ENCODE peak calls at places on chromosomes 1 and 21, in four cellular contexts. K is lower lobe of right lung, C is AG09319, U is GM12865. R is an unnamed sample.
A peak's percentile ranks its signal among the peaks of the same experiment; 100 is the strongest.

GRCh38 chr1:235943581-235944114 is 76.9 kb upstream of the LYST start:
- DNase-seq in K (no peak), U (no peak), C (no peak), R (no peak)

GRCh38 chr1:202135221-202135721 is 9.3 kb downstream of the ARL8A start:
- DNase-seq in U (peak; percentile 68), K (peak; percentile 60), C (peak; percentile 23), R (no peak)

GRCh38 chr1:88780485-88780884 is 96.4 kb downstream of the PKN2 start:
- DNase-seq in K (no peak), C (no peak), U (no peak), R (no peak)

GRCh38 chr1:210496063-210496462 is 167.4 kb downstream of the HHAT start:
- DNase-seq in K (no peak), C (no peak), U (no peak), R (no peak)

GRCh38 chr1:107920999-107921398 is 44.0 kb downstream of the VAV3 start:
- DNase-seq in C (no peak), U (no peak), K (no peak), R (no peak)

GRCh38 chr1:8908388-8909151 is 30.1 kb upstream of the ENO1 start:
- DNase-seq in U (no peak), C (no peak), K (no peak), R (peak; percentile 28)

GRCh38 chr1:99728494-99729235 is 37.8 kb downstream of the FRRS1 start:
- DNase-seq in K (no peak), U (no peak), C (no peak), R (no peak)

GRCh38 chr1:179175011-179175934 is 54.2 kb downstream of the ABL2 start:
- DNase-seq in K (no peak), C (peak; percentile 36), U (no peak), R (no peak)

GRCh38 chr1:44724408-44725308 is 6.3 kb downstream of the RNU5D-1 start:
- DNase-seq in C (no peak), K (no peak), U (no peak), R (no peak)

GRCh38 chr1:50060279-50060678 is 36.5 kb upstream of the AGBL4 start:
- DNase-seq in K (no peak), U (no peak), C (no peak), R (no peak)

GRCh38 chr1:153548722-153549695 is at the start of gene S100A3:
- DNase-seq in K (peak; percentile 45), C (no peak), U (no peak), R (peak; percentile 84)

GRCh38 chr1:5756434-5757176 is 235.6 kb downstream of the NPHP4 start:
- DNase-seq in U (no peak), K (no peak), C (no peak), R (no peak)

GRCh38 chr1:229199261-229199850 is 71.6 kb upstream of the RAB4A start:
- DNase-seq in C (no peak), U (no peak), K (no peak), R (no peak)

GRCh38 chr1:81414417-81415087 is 386.2 kb upstream of the ADGRL2 start:
- DNase-seq in C (no peak), U (peak; percentile 75), K (peak; percentile 73), R (no peak)

GRCh38 chr1:175423605-175424004 is 231.0 kb upstream of the KIAA0040 start:
- DNase-seq in U (no peak), K (no peak), C (no peak), R (no peak)

GRCh38 chr1:210709694-210710093 is 381.0 kb downstream of the HHAT start:
- DNase-seq in K (no peak), U (no peak), C (no peak), R (no peak)

GRCh38 chr1:212430955-212431394 is 1.7 kb upstream of the NENF start:
- DNase-seq in U (no peak), K (no peak), C (no peak), R (no peak)

GRCh38 chr1:11691928-11692711 is 610 bp downstream of the DRAXIN start:
- DNase-seq in C (no peak), K (no peak), U (no peak), R (no peak)

GRCh38 chr1:156795787-156796186 is 20.9 kb downstream of the SH2D2A start:
- DNase-seq in C (no peak), U (no peak), K (no peak), R (no peak)

GRCh38 chr1:50705699-50706098 is 254.4 kb downstream of the FAF1 start:
- DNase-seq in U (no peak), C (no peak), K (no peak), R (no peak)

GRCh38 chr1:240337795-240338194 is 246.1 kb downstream of the FMN2 start:
- DNase-seq in U (no peak), C (peak; percentile 97), K (no peak), R (no peak)

GRCh38 chr1:19643113-19643512 is 998 bp upstream of the NBL1 start:
- DNase-seq in U (no peak), K (no peak), C (no peak), R (no peak)

GRCh38 chr21:42568834-42569731 is 55.4 kb downstream of the SLC37A1 start:
- DNase-seq in U (no peak), C (no peak), K (peak; percentile 56), R (no peak)

GRCh38 chr1:1918901-1919303 is at the start of gene TMEM52:
- DNase-seq in C (no peak), K (no peak), U (no peak), R (peak; percentile 82)
- TF ChIP-seq CTCF in C (no peak), K (no peak), U (no peak), R (peak; percentile 11)

GRCh38 chr1:92736395-92736794 is 48.5 kb downstream of the EVI5 start:
- DNase-seq in K (no peak), U (peak; percentile 44), C (no peak), R (no peak)
- TF ChIP-seq CTCF in K (no peak), U (peak; percentile 11), C (peak; percentile 13), R (peak; percentile 65)

GRCh38 chr1:167109125-167109524 is 15.2 kb downstream of the STYXL2 start:
- DNase-seq in K (no peak), U (peak; percentile 42), C (no peak), R (no peak)

GRCh38 chr1:167105841-167106461 is 12.1 kb downstream of the STYXL2 start:
- DNase-seq in K (no peak), C (no peak), U (no peak), R (no peak)

GRCh38 chr1:167105150-167105840 is 11.4 kb downstream of the STYXL2 start:
- DNase-seq in U (peak; percentile 22), K (no peak), C (no peak), R (no peak)

GRCh38 chr1:167110586-167110985 is 16.7 kb downstream of the STYXL2 start:
- DNase-seq in U (peak; percentile 81), C (no peak), K (no peak), R (no peak)

DNA sequence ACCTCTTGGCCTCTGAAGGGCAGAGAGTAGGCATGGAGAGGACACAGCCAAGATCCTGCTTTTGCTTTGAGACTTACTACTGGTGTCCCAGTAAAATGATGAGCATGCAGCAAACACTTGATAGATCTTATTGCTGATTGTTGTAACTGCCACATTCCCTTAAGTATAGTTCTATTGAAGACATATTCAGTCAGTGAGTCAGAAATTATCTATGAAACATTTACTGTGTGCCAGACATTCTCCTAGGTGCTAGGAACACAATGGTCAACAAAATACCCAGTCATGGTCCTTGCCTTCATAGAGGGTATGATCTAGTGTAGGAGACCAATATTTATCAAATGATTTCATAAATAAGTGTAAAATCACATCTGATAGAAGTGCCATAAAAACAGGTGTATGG is 13.6 kb downstream of the STYXL2 start:
- DNase-seq in C (no peak), K (no peak), U (no peak), R (no peak)
- TF ChIP-seq CTCF in C (no peak), K (no peak), U (no peak), R (no peak)

GRCh38 chr1:160997323-160998038 is 23.5 kb downstream of the F11R start:
- DNase-seq in U (peak; percentile 73), C (peak; percentile 19), K (peak; percentile 75), R (no peak)

GRCh38 chr1:160999376-160999775 is 21.6 kb downstream of the F11R start:
- DNase-seq in U (no peak), C (no peak), K (no peak), R (no peak)

GRCh38 chr1:160996195-160996594 is 24.8 kb downstream of the F11R start:
- DNase-seq in U (no peak), K (no peak), C (no peak), R (no peak)

DNA sequence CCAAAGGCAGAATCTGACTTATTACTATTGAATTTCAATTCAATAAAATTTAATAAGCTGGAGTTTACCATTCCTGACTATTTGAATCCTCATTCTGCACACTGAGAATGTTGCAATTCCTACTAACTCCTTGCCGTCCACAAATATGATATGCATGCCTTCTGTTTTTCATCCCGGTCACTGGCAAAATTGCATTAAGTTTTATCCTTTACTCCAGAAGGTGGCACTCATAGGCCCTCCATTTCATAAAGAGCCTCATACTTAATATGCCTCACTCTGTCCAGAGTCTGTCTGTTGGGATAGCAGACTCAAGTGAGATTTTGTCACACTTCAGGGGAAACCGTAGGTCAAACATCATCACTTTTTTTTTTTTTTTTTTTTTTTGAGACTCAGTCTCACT is 27.4 kb downstream of the F11R start:
- DNase-seq in K (no peak), C (peak; percentile 51), U (peak; percentile 29), R (no peak)
- TF ChIP-seq CTCF in K (peak; percentile 37), C (peak; percentile 48), U (no peak), R (peak; percentile 77)

DNA sequence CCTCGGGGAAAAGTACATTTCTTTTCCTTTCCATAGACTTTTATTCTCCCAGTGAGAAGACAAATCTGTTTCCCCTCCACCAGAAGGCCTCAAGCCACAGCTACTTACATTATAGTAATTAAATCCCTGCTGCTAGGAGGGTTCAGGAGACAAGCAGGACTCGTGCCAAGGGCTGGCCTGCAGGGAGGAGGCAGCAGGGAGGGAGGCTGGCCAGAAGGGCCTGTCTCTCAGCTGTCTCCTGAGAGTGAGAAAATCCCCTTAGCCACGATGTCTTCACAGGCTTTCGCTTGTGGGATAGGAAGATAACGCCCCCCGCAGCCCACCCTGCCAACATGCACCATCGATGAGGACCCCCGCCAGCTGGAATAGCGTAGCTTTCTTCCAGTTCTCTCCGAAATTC is 14.0 kb downstream of the KCNN3 start:
- DNase-seq in C (no peak), K (no peak), U (no peak), R (no peak)
- TF ChIP-seq CTCF in C (no peak), K (no peak), U (no peak), R (no peak)

GRCh38 chr1:151968791-151969399 is 24.8 kb downstream of the S100A10 start:
- DNase-seq in K (no peak), U (no peak), C (no peak), R (no peak)
- TF ChIP-seq CTCF in K (no peak), U (no peak), C (no peak), R (no peak)

DNA sequence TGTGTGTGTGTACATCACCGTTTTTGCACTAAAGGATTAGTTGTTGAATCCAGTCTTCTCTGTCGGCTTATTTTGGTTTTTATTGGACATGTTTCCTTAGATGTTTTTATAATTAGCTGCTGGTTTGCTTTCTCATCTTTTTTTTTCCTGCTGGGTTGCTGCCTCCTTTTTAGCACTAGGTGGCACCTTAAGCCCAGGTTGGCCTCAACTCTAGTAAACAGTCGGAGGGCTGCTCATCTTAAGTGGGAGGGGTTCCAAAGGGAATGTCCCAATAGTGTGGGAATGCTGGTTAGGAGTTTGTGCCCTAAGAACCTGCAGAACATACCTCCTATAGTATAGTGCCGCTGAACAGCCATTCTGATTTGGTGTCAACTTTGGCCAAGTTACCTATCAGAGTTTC is 570.1 kb upstream of the CXADR start:
- DNase-seq in C (no peak), K (no peak), U (no peak), R (no peak)
- TF ChIP-seq CTCF in C (peak; percentile 42), K (no peak), U (no peak), R (peak; percentile 70)

R was measured in chondrocyte.